ENCODE peak calls at places on chromosome 16, in nine cellular contexts. S, M, H, R, Z, K, L, J and X are unnamed samples.

GRCh38 chr16:66155933-66156332 is 210.6 kb upstream of the CDH5 start:
- DNase-seq in S (no peak), M (no peak), H (no peak), R (no peak), Z (no peak), K (no peak), L (no peak), J (no peak), X (no peak)

GRCh38 chr16:84940670-84941551 is 70.4 kb downstream of the ZDHHC7 start:
- DNase-seq in S (no peak), M (peak), H (no peak), R (no peak), Z (no peak), K (no peak), L (peak), J (no peak), X (no peak)

GRCh38 chr16:56480776-56481467 is 29.6 kb downstream of the OGFOD1 start:
- DNase-seq in S (peak), M (no peak), H (peak), R (no peak), Z (no peak), K (no peak), L (no peak), J (no peak), X (no peak)

GRCh38 chr16:4290236-4290830 is 17.5 kb upstream of the TFAP4 start:
- DNase-seq in S (peak), M (no peak), H (peak), R (no peak), Z (peak), K (no peak), L (no peak), J (peak), X (no peak)

GRCh38 chr16:13766334-13766733 is 153.6 kb upstream of the ERCC4 start:
- DNase-seq in S (no peak), M (no peak), H (no peak), R (no peak), Z (no peak), K (no peak), L (no peak), J (no peak), X (no peak)

GRCh38 chr16:22001591-22001990 is 675 bp upstream of the PDZD9 start:
- DNase-seq in S (no peak), M (no peak), H (peak), R (no peak), Z (no peak), K (no peak), L (no peak), J (no peak), X (no peak)

GRCh38 chr16:72474511-72475123 is 302.7 kb upstream of the PMFBP1 start:
- DNase-seq in S (no peak), M (no peak), H (peak), R (no peak), Z (no peak), K (no peak), L (no peak), J (peak), X (no peak)

GRCh38 chr16:50662306-50662940 is 18.7 kb downstream of the SNX20 start:
- DNase-seq in S (no peak), M (no peak), H (no peak), R (no peak), Z (no peak), K (no peak), L (no peak), J (no peak), X (no peak)

GRCh38 chr16:48537275-48537674 is 72.7 kb downstream of the N4BP1 start:
- DNase-seq in S (no peak), M (peak), H (no peak), R (no peak), Z (no peak), K (no peak), L (no peak), J (no peak), X (no peak)

GRCh38 chr16:58417600-58417999 is 25.3 kb downstream of the GINS3 start:
- DNase-seq in S (peak), M (no peak), H (no peak), R (no peak), Z (no peak), K (no peak), L (no peak), J (no peak), X (no peak)

GRCh38 chr16:64421515-64421914 is 700.3 kb downstream of the CDH11 start:
- DNase-seq in S (no peak), M (no peak), H (no peak), R (no peak), Z (no peak), K (no peak), L (no peak), J (no peak), X (no peak)

GRCh38 chr16:75762746-75763145 is 36.5 kb upstream of the CPHXL start:
- DNase-seq in S (no peak), M (no peak), H (no peak), R (no peak), Z (no peak), K (no peak), L (no peak), J (no peak), X (no peak)

GRCh38 chr16:56255904-56256303 is 64.6 kb downstream of the GNAO1 start:
- DNase-seq in S (no peak), M (no peak), H (no peak), R (no peak), Z (no peak), K (no peak), L (no peak), J (no peak), X (no peak)

GRCh38 chr16:75108792-75109731 is 7.5 kb downstream of the LDHD start:
- DNase-seq in S (peak), M (peak), H (peak), R (peak), Z (peak), K (peak), L (peak), J (peak), X (peak)

GRCh38 chr16:29111421-29111820 is 126.6 kb downstream of the LAT start:
- DNase-seq in S (no peak), M (no peak), H (no peak), R (no peak), Z (no peak), K (no peak), L (no peak), J (no peak), X (no peak)

GRCh38 chr16:29117631-29118030 is 132.8 kb downstream of the LAT start:
- DNase-seq in S (no peak), M (no peak), H (no peak), R (peak), Z (no peak), K (no peak), L (no peak), J (no peak), X (no peak)

GRCh38 chr16:29116980-29117379 is 132.1 kb downstream of the LAT start:
- DNase-seq in S (no peak), M (peak), H (no peak), R (no peak), Z (no peak), K (no peak), L (no peak), J (no peak), X (no peak)

GRCh38 chr16:29114476-29115012 is 129.7 kb downstream of the LAT start:
- DNase-seq in S (no peak), M (no peak), H (no peak), R (no peak), Z (no peak), K (no peak), L (no peak), J (no peak), X (no peak)
- TF ChIP-seq POLR2A in S (no peak), M (no peak), H (no peak), R (no peak), Z (no peak), K (no peak), L (no peak), J (no peak), X (no peak)

GRCh38 chr16:87017388-87018012 is 299.7 kb downstream of the C16orf95 start:
- DNase-seq in S (no peak), M (no peak), H (peak), R (no peak), Z (peak), K (no peak), L (no peak), J (peak), X (no peak)
- TF ChIP-seq CTCF in S (no peak), M (no peak), H (peak), R (no peak), Z (peak), K (no peak), L (no peak), J (peak), X (no peak)

GRCh38 chr16:70432800-70433455 is 6.0 kb downstream of the ST3GAL2 start:
- DNase-seq in S (no peak), M (peak), H (no peak), R (no peak), Z (no peak), K (no peak), L (no peak), J (no peak), X (no peak)

GRCh38 chr16:70429888-70430666 is 8.8 kb downstream of the ST3GAL2 start:
- DNase-seq in S (no peak), M (peak), H (no peak), R (no peak), Z (no peak), K (no peak), L (no peak), J (no peak), X (no peak)

GRCh38 chr16:70433456-70434103 is 5.3 kb downstream of the ST3GAL2 start:
- DNase-seq in S (no peak), M (no peak), H (peak), R (peak), Z (no peak), K (no peak), L (no peak), J (no peak), X (no peak)

GRCh38 chr16:70430667-70431536 is 8.0 kb downstream of the ST3GAL2 start:
- DNase-seq in S (no peak), M (no peak), H (peak), R (no peak), Z (no peak), K (no peak), L (no peak), J (no peak), X (no peak)

DNA sequence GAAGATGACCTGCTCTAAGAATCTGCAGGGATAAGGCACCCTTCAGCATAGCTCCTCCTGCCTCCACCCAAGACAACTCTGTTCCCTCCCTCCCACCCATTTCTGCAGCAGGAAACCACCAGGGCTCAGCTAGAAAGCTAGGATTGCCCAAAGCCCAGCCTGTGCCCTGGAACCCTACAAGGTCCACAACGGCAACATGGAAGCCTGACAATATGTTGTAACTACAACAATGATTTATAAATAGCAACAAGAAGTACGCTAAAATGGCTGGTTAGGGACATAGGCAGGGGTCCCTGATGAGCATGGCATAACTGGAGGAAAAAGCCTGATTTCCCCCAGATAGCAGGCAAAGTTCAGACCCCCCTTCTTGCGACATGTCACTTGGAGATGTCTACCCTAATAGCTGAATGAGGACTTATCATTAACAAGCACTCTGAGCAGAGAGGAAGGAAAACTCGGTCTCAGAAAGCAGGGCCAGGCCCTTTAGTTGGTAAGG is 6.5 kb downstream of the ST3GAL2 start:
- DNase-seq in S (no peak), M (no peak), H (no peak), R (no peak), Z (no peak), K (no peak), L (no peak), J (no peak), X (no peak)
- TF ChIP-seq POLR2A in S (no peak), M (no peak), H (no peak), R (no peak), Z (no peak), K (no peak), L (no peak), J (no peak), X (no peak)

GRCh38 chr16:818132-818531 is 17.6 kb upstream of the GNG13 start:
- DNase-seq in S (no peak), M (no peak), H (no peak), R (no peak), Z (no peak), K (no peak), L (no peak), J (no peak), X (no peak)
- TF ChIP-seq CTCF in S (no peak), M (no peak), H (no peak), R (no peak), Z (no peak), K (no peak), L (no peak), J (no peak), X (no peak)

GRCh38 chr16:67562918-67563707 is 787 bp downstream of the CTCF start:
- DNase-seq in S (peak), M (peak), H (peak), R (peak), Z (no peak), K (peak), L (no peak), J (peak), X (peak)
- TF ChIP-seq POLR2A in S (no peak), M (no peak), H (peak), R (peak), Z (peak), K (no peak), L (no peak), J (peak), X (no peak)

DNA sequence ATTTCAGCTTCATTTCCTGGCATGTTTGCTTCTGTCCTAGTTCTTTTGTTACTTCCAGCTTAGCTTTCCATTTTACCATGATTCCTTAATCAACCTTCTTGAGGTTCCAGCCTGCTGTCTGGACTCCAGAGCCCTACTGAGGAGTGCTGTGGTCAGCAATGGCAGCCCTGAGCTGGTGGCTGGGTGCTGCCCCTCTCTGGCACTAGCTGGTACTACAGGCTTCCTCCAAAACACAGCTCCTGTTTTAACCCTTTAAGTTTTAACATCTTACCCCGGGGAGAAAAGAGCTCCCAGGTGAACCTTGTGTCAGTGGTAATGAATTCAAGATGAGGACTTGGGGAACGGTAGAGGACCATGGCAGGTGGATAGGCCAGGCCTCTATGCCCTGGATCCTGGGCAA is 395.5 kb downstream of the TMEM114 start:
- DNase-seq in S (no peak), M (no peak), H (no peak), R (no peak), Z (no peak), K (no peak), L (no peak), J (no peak), X (no peak)
- TF ChIP-seq CTCF in S (no peak), M (no peak), H (no peak), R (no peak), Z (no peak), K (no peak), L (no peak), J (peak), X (no peak)

GRCh38 chr16:88715312-88716190 is 9.2 kb downstream of the CTU2 start:
- DNase-seq in S (no peak), M (peak), H (no peak), R (no peak), Z (no peak), K (no peak), L (no peak), J (no peak), X (no peak)

GRCh38 chr16:88716201-88716600 is 9.9 kb downstream of the CTU2 start:
- DNase-seq in S (no peak), M (peak), H (no peak), R (no peak), Z (no peak), K (no peak), L (no peak), J (no peak), X (no peak)

GRCh38 chr16:88713568-88714419 is 7.5 kb downstream of the CTU2 start:
- DNase-seq in S (no peak), M (peak), H (peak), R (no peak), Z (no peak), K (no peak), L (no peak), J (no peak), X (no peak)

GRCh38 chr16:88713054-88713453 is 6.8 kb downstream of the CTU2 start:
- DNase-seq in S (no peak), M (no peak), H (no peak), R (no peak), Z (no peak), K (no peak), L (no peak), J (no peak), X (no peak)

DNA sequence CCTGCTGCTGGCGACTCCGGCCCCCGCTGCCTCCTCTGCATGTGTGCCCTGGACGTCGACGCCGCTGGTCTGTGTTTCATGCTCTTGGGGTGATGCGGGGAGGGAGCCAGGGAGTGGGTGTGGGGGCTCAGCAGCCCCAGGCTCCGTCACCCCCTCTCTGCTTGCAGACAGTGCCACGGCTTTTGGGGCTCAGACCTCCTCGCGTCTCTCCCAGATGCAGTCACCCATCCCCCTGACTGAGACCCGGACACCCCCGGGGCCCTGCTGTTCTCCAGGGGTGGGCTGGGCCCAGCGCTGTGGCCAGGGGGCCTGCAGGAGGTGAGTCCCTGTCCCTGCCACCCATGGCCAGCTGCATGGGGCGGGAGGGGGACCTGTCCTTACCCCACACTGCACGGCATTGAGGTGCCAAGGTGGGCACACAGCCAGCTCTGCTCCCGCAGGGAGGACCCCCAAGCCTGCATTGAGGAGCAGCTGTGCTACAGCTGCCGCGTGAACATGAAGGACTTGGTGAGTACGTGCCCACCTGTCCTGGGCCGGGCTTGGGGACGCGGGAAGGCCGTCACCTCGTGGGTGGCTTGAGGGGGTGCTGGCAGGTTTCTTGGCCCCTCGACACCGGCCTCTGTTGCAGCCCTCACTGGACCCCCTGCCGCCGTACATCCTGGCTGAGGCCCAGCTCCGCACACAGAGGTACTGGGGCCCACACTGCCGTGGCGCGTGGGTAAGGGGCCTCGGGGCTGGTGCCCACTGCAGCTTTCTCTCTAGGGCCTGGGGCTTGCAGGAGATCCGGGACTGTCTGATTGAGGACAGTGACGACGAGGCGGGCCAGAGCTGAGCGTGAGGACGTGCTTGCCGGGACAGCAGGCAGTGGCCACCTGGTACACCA is 8.4 kb downstream of the CTU2 start:
- DNase-seq in S (no peak), M (peak), H (no peak), R (no peak), Z (no peak), K (no peak), L (no peak), J (no peak), X (no peak)
- TF ChIP-seq POLR2A in S (no peak), M (no peak), H (no peak), R (no peak), Z (no peak), K (no peak), L (no peak), J (no peak), X (no peak)

DNA sequence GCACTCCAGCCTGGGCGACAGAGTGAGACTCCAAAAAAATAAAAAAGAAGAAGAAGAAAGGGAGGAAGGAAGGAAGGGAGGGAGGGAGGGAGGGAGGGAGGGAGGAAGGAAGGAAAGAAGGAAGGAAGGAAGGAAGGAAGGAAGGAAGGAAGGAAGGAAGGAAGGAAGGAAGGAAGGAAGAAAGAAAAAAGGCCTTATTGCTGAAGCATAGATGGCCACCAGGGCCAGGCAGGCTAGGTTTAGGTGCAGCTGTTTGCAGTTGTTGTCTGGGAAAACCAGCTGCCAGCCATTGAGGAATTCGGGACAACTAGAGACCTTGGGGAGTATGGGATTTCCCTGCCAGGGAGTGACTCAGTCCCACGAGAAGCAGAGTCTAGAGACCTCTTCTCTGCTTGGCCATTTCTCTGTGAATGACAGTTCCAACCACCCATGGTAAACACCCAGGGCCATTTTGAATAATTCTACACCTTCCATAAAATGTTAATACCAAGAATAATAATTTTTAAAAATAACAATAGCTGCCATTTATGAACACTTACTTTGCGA is 31.0 kb downstream of the SCNN1B start:
- DNase-seq in S (no peak), M (no peak), H (no peak), R (no peak), Z (no peak), K (no peak), L (no peak), J (no peak), X (no peak)
- TF ChIP-seq CTCF in S (no peak), M (no peak), H (no peak), R (no peak), Z (no peak), K (no peak), L (no peak), J (no peak), X (no peak)